ENCODE peak calls at places on chromosome 22, in ten cellular contexts. O is suprapubic skin, Q is stomach, K is GM12878, R is A549, U is ovary, E is transverse colon, C is sigmoid colon, I is esophagus muscularis mucosa, P is K562. A is an unnamed sample.

GRCh38 chr22:48578138-48579034 is 1249.3 kb downstream of the BRD1 start:
- DNase-seq in I (no peak), K (no peak), U (no peak), R (no peak), O (no peak), E (no peak), P (no peak), Q (no peak), C (no peak), A (no peak)

GRCh38 chr22:46052801-46053562 is 76.0 kb upstream of the WNT7B start:
- DNase-seq in P (no peak), R (no peak), Q (peak), K (no peak), C (peak), U (no peak), E (peak), O (peak), I (no peak), A (peak)

GRCh38 chr22:24878969-24879368 is 67.5 kb downstream of the LHFPL7 start:
- DNase-seq in E (no peak), R (no peak), P (no peak), Q (no peak), O (no peak), C (no peak), U (no peak), I (no peak), K (no peak), A (no peak)

GRCh38 chr22:35380537-35381423 is at the start of gene HMOX1:
- DNase-seq in C (peak), Q (peak), E (peak), O (peak), P (no peak), U (peak), K (no peak), I (peak), R (peak), A (peak)

GRCh38 chr22:40120783-40121182 is 56.9 kb upstream of the TNRC6B start:
- DNase-seq in P (no peak), E (no peak), U (no peak), O (no peak), K (no peak), Q (no peak), C (no peak), I (no peak), R (no peak), A (no peak)

GRCh38 chr22:48316876-48317250 is 1510.8 kb downstream of the BRD1 start:
- DNase-seq in U (no peak), E (no peak), O (peak), R (no peak), I (no peak), K (no peak), P (no peak), Q (peak), C (peak), A (no peak)

GRCh38 chr22:27990451-27990840 is 71.4 kb upstream of the PITPNB start:
- DNase-seq in K (no peak), O (peak), E (no peak), Q (peak), R (no peak), P (no peak), I (no peak), C (peak), U (peak), A (no peak)

GRCh38 chr22:46244771-46245170 is 5.3 kb downstream of the CDPF1 start:
- DNase-seq in K (no peak), O (no peak), C (no peak), I (no peak), R (no peak), Q (no peak), U (no peak), E (no peak), P (no peak), A (no peak)

GRCh38 chr22:32543020-32543357 is 68.4 kb downstream of the FBXO7 start:
- DNase-seq in C (no peak), E (no peak), U (no peak), R (no peak), O (no peak), Q (no peak), I (no peak), K (no peak), P (no peak), A (no peak)

GRCh38 chr22:35539910-35540599 is 576 bp upstream of the RASD2 start:
- DNase-seq in K (no peak), Q (peak), E (peak), R (peak), C (peak), I (no peak), U (peak), O (no peak), P (peak), A (no peak)

GRCh38 chr22:20192972-20193760 is 42.3 kb upstream of the CCDC188 start:
- DNase-seq in R (no peak), O (no peak), U (no peak), Q (no peak), C (no peak), E (no peak), I (no peak), K (no peak), P (peak), A (no peak)

GRCh38 chr22:20173720-20174119 is 22.9 kb upstream of the CCDC188 start:
- DNase-seq in E (no peak), K (no peak), C (no peak), O (no peak), I (no peak), R (no peak), P (no peak), U (no peak), Q (no peak), A (no peak)

GRCh38 chr22:35518781-35519180 is 21.9 kb upstream of the RASD2 start:
- DNase-seq in R (no peak), O (no peak), P (no peak), K (no peak), I (no peak), C (no peak), Q (no peak), U (no peak), E (no peak), A (no peak)

GRCh38 chr22:35334010-35334409 is 34.3 kb downstream of the TOM1 start:
- DNase-seq in E (no peak), P (no peak), Q (no peak), R (no peak), C (no peak), I (no peak), K (no peak), O (no peak), U (no peak), A (no peak)

GRCh38 chr22:23675502-23676415 is 15.1 kb upstream of the RGL4 start:
- DNase-seq in Q (peak), P (no peak), R (no peak), U (no peak), C (peak), O (peak), I (no peak), K (no peak), E (peak), A (no peak)

GRCh38 chr22:42655693-42656092 is 6.5 kb upstream of the CYB5R3 start:
- DNase-seq in Q (no peak), P (no peak), E (peak), I (no peak), R (no peak), C (no peak), U (no peak), O (no peak), K (peak), A (no peak)

GRCh38 chr22:46390652-46391301 is 55.3 kb downstream of the TRMU start:
- DNase-seq in E (peak), O (no peak), R (no peak), I (no peak), K (no peak), P (peak), U (peak), Q (peak), C (no peak), A (peak)

GRCh38 chr22:27985323-27986275 is 66.5 kb upstream of the PITPNB start:
- DNase-seq in E (no peak), K (no peak), R (no peak), P (no peak), Q (peak), C (peak), I (no peak), O (no peak), U (no peak), A (no peak)

GRCh38 chr22:19847345-19847632 is 7.4 kb downstream of the GNB1L start:
- DNase-seq in U (no peak), O (no peak), C (peak), R (no peak), P (no peak), I (no peak), E (no peak), Q (no peak), K (no peak), A (no peak)

GRCh38 chr22:42906605-42907338 is 49.7 kb upstream of the ARFGAP3 start:
- DNase-seq in O (no peak), Q (no peak), P (no peak), C (peak), R (no peak), K (no peak), E (no peak), U (peak), I (no peak), A (peak)

GRCh38 chr22:23888615-23889401 is 5.4 kb upstream of the MIF start:
- DNase-seq in U (no peak), R (peak), K (no peak), C (no peak), I (no peak), E (no peak), O (no peak), P (peak), Q (no peak), A (no peak)

GRCh38 chr22:27408068-27408467 is 393.5 kb downstream of the MN1 start:
- DNase-seq in P (no peak), O (no peak), I (no peak), R (no peak), E (no peak), Q (no peak), C (no peak), U (no peak), K (no peak), A (no peak)

GRCh38 chr22:44193537-44193896 is 12.8 kb downstream of the PARVG start:
- DNase-seq in Q (no peak), R (no peak), P (no peak), K (no peak), E (no peak), C (no peak), O (no peak), U (no peak), I (no peak), A (no peak)

GRCh38 chr22:35064664-35065063 is 1.3 kb upstream of the ISX start:
- DNase-seq in I (no peak), K (peak), C (no peak), Q (no peak), O (no peak), R (no peak), P (peak), E (peak), U (no peak), A (no peak)

GRCh38 chr22:22604326-22605073 is 39.9 kb upstream of the GGTLC2 start:
- DNase-seq in E (no peak), C (no peak), P (no peak), Q (no peak), K (no peak), O (no peak), I (peak), U (no peak), R (no peak), A (no peak)
- H3K4me3 ChIP-seq in E (no peak), C (no peak), P (no peak), Q (no peak), K (peak), O (no peak), I (no peak), U (no peak), R (no peak), A (no peak)

DNA sequence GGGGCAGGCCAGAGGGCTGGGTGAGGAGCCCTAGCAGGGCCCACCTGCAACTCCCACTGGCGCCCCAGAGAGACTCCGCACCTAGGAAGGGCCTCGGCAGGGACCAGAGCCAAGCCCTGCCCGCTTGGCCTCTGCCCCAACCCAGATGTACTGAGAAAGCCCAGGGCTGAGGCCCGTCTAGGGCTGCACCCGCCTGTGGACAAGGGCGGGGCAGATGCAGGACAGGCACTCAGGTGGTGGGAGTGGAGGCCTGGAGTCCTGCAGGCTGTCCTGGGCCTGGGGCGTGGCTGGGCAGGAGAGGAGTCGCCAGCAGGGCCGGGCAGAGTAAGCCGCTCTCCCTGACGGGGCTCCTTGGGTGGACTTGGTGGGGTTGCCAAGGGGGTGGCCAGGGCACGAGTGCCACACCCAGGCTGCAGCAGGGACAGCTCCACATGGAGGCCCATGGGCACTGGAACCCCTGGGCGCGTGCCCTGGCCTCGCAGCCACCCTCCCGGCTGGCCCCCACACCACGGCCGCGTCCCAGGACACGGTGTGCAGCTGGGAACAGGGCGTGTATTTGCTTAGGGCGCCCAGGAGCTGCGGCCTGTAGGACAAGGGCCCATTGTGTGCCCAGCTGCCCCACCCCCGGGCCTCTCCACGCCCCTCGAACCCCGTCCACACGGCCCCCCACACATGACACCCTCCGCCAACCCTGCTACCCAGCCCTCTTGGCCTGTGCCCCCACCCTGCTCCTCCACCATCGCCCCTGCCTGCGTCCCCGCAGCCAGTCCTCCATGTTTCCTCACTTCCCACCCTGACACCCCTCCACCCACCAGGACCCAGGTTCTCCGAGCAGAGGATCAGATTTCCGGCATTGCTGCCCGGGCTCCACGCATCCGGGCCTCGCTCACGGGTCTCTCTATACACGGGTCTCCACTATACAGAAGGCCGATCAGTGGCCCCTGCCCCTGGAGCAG is 11.3 kb upstream of the PIM3 start:
- DNase-seq in P (no peak), C (no peak), Q (peak), O (no peak), E (peak), R (no peak), I (no peak), K (no peak), U (no peak), A (no peak)
- TF ChIP-seq POLR2A in P (no peak), C (peak), Q (no peak), O (no peak), E (peak), R (no peak), I (no peak), K (no peak), U (no peak), A (no peak)

DNA sequence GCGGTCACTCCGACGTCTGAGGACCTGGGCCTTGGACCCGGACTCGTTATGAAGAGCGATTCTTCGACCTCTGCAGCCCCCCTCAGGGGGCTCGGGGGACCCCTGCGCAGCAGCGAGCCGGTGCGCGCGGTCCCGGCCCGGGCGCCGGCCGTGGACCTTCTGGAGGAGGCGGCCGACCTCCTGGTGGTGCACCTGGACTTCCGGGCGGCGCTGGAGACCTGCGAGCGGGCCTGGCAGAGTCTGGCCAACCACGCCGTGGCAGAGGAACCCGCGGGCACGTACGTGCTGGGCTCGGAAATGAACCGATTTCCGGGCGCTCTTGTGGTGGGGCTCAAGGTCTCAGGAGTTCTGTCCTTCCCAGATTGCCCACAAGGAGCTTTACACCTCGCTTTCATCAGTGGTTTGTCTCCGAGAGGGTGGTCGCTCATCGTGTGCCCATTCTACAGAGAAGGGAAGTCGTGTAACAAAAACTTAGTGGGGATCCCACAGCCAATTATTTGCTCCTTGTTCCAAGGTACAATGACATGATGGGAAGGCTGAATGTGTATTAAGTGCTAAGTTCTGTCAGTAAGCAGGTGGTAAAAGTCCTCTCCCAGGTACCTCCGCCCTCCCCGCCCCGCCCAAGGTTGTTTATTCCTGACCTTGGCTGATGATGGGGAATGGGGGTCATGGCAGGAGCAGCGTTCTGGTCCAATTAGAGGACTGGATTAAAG is 695 bp downstream of the PEX26 start:
- DNase-seq in R (peak), P (peak), U (no peak), E (peak), I (no peak), O (no peak), Q (peak), C (no peak), K (no peak), A (no peak)
- TF ChIP-seq EP300 in R (no peak), P (no peak), U (no peak), E (no peak), I (no peak), O (no peak), Q (no peak), C (no peak), K (no peak), A (no peak)

GRCh38 chr22:49623176-49623575 is 204.5 kb downstream of the BRD1 start:
- DNase-seq in R (no peak), O (no peak), I (no peak), P (no peak), K (no peak), Q (no peak), C (no peak), E (no peak), U (no peak), A (no peak)
- H3K4me3 ChIP-seq in R (no peak), O (no peak), I (no peak), P (no peak), K (no peak), Q (no peak), C (no peak), E (no peak), U (no peak), A (no peak)

DNA sequence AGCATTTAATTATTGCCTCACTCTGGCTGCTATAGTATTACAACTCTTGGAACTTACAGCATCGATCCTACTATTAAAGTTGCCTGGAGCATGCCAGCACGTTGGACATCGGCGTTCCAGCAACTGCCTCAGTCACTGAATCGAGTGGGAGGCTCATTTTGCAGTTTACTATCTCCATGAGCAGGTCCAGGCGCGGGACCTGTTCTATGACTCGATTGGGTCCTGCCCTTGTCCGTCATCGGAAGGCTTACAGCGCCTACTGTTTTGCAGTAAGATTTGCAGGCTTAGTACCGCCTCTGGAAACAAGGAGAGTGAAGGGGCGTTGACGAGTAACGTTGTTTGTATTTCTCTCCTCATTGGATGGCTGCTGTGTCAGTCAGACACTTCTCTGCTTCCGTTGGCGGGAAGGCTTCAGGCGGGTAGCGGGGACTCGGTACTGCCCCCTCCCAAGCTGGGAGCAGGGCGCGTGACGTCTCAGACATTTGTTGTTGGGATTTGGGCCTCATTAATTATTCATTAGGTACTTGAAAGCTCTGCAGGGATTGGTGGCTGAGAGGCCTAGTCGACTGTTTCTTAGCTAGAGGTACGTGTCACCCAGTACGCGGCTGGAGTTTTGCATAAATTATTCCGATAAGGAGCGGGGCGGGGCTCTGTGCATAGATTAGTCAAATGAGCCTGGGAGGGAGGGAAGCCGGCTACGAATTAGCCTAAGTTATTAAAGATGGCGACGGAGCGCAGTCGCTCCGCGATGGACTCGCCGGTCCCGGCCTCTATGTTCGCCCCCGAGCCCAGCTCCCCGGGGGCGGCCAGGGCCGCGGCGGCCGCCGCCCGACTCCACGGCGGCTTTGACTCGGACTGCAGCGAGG is at the start of gene GTPBP1:
- DNase-seq in P (peak), K (peak), E (peak), C (peak), O (peak), U (peak), I (peak), R (peak), Q (peak), A (peak)
- TF ChIP-seq POLR2A in P (peak), K (peak), E (peak), C (peak), O (peak), U (peak), I (peak), R (peak), Q (no peak), A (peak)

GRCh38 chr22:36643033-36643432 is 60.5 kb downstream of the CACNG2 start:
- DNase-seq in P (no peak), I (no peak), Q (no peak), K (no peak), U (no peak), R (no peak), O (no peak), E (no peak), C (no peak), A (no peak)

GRCh38 chr22:36636916-36637315 is 66.6 kb downstream of the CACNG2 start:
- DNase-seq in C (no peak), R (no peak), K (no peak), P (no peak), E (no peak), O (no peak), Q (no peak), U (no peak), I (no peak), A (no peak)

GRCh38 chr22:36641902-36642640 is 61.5 kb downstream of the CACNG2 start:
- DNase-seq in E (no peak), I (no peak), U (no peak), K (no peak), O (no peak), C (no peak), R (no peak), P (no peak), Q (no peak), A (no peak)

GRCh38 chr22:36644333-36644757 is 59.2 kb downstream of the CACNG2 start:
- DNase-seq in P (peak), C (no peak), O (no peak), K (no peak), I (no peak), R (peak), U (no peak), E (no peak), Q (no peak), A (peak)

GRCh38 chr22:36640106-36640672 is 63.4 kb downstream of the CACNG2 start:
- DNase-seq in Q (no peak), K (no peak), U (no peak), O (no peak), C (no peak), P (no peak), E (no peak), I (no peak), R (no peak), A (no peak)
- TF ChIP-seq EP300 in Q (no peak), K (no peak), U (no peak), O (no peak), C (no peak), P (no peak), E (no peak), I (no peak), R (no peak), A (no peak)

GRCh38 chr22:29074276-29074625 is 1.4 kb downstream of the KREMEN1 start:
- DNase-seq in K (no peak), E (no peak), P (no peak), O (no peak), I (no peak), U (no peak), Q (no peak), C (no peak), R (no peak), A (no peak)
- H3K4me3 ChIP-seq in K (no peak), E (peak), P (no peak), O (peak), I (peak), U (peak), Q (peak), C (peak), R (no peak), A (peak)

GRCh38 chr22:30223303-30223702 is 23.3 kb downstream of the LIF start:
- DNase-seq in C (no peak), R (no peak), I (no peak), Q (no peak), O (no peak), K (no peak), P (no peak), U (no peak), E (no peak), A (no peak)
- TF ChIP-seq POLR2A in C (no peak), R (no peak), I (no peak), Q (no peak), O (no peak), K (no peak), P (no peak), U (no peak), E (no peak), A (no peak)